ENCODE peak calls at places on chromosomes 5 and 9, in four cellular contexts. One of them, this sample, is unnamed.

GRCh38 chr5:40441733-40442132 is 238.0 kb upstream of the PTGER4 start:
- DNase-seq in Calu3: peak; percentile 4
- DNase-seq in T1000: no peak
- DNase-seq in stimulated activated CD4-positive, alpha-beta T cell treated with anti-CD3 and anti-CD28 coated beads, Interleukin-12 subunit alpha, Interleukin-12 subunit beta, amount 100 ng/mL, for 4 hours: peak; percentile 31
- DNase-seq in this sample: no peak

GRCh38 chr9:134996591-134997530 is 79.1 kb upstream of the FCN1 start:
- DNase-seq in stimulated activated CD4-positive, alpha-beta T cell treated with anti-CD3 and anti-CD28 coated beads, Interleukin-12 subunit alpha, Interleukin-12 subunit beta, amount 100 ng/mL, for 4 hours: no peak
- DNase-seq in T1000: no peak
- DNase-seq in Calu3: no peak
- DNase-seq in this sample: no peak

GRCh38 chr5:143341807-143342570 is 61.5 kb downstream of the NR3C1 start:
- DNase-seq in stimulated activated CD4-positive, alpha-beta T cell treated with anti-CD3 and anti-CD28 coated beads, Interleukin-12 subunit alpha, Interleukin-12 subunit beta, amount 100 ng/mL, for 4 hours: no peak
- DNase-seq in Calu3: no peak
- DNase-seq in T1000: no peak
- DNase-seq in this sample: no peak

GRCh38 chr5:56262269-56262668 is 29.1 kb upstream of the ANKRD55 start:
- DNase-seq in Calu3: no peak
- DNase-seq in T1000: no peak
- DNase-seq in stimulated activated CD4-positive, alpha-beta T cell treated with anti-CD3 and anti-CD28 coated beads, Interleukin-12 subunit alpha, Interleukin-12 subunit beta, amount 100 ng/mL, for 4 hours: no peak
- DNase-seq in this sample: peak; percentile 3

GRCh38 chr5:118366429-118366828 is 621.9 kb downstream of the DTWD2 start:
- DNase-seq in Calu3: no peak
- DNase-seq in T1000: no peak
- DNase-seq in stimulated activated CD4-positive, alpha-beta T cell treated with anti-CD3 and anti-CD28 coated beads, Interleukin-12 subunit alpha, Interleukin-12 subunit beta, amount 100 ng/mL, for 4 hours: no peak
- DNase-seq in this sample: no peak

GRCh38 chr5:145922059-145922458 is 14.3 kb upstream of the SH3RF2 start:
- DNase-seq in stimulated activated CD4-positive, alpha-beta T cell treated with anti-CD3 and anti-CD28 coated beads, Interleukin-12 subunit alpha, Interleukin-12 subunit beta, amount 100 ng/mL, for 4 hours: no peak
- DNase-seq in T1000: no peak
- DNase-seq in Calu3: no peak
- DNase-seq in this sample: no peak

GRCh38 chr9:101027733-101028345 is 688 bp upstream of the PLPPR1 start:
- DNase-seq in Calu3: no peak
- DNase-seq in T1000: no peak
- DNase-seq in stimulated activated CD4-positive, alpha-beta T cell treated with anti-CD3 and anti-CD28 coated beads, Interleukin-12 subunit alpha, Interleukin-12 subunit beta, amount 100 ng/mL, for 4 hours: no peak
- DNase-seq in this sample: no peak

GRCh38 chr5:501833-502184 is 22.4 kb downstream of the SLC9A3 start:
- DNase-seq in Calu3: no peak
- DNase-seq in T1000: no peak
- DNase-seq in stimulated activated CD4-positive, alpha-beta T cell treated with anti-CD3 and anti-CD28 coated beads, Interleukin-12 subunit alpha, Interleukin-12 subunit beta, amount 100 ng/mL, for 4 hours: no peak
- DNase-seq in this sample: no peak

GRCh38 chr9:69768716-69769115 is 8.9 kb upstream of the PTAR1 start:
- DNase-seq in Calu3: no peak
- DNase-seq in stimulated activated CD4-positive, alpha-beta T cell treated with anti-CD3 and anti-CD28 coated beads, Interleukin-12 subunit alpha, Interleukin-12 subunit beta, amount 100 ng/mL, for 4 hours: no peak
- DNase-seq in T1000: no peak
- DNase-seq in this sample: no peak

GRCh38 chr5:56310711-56311204 is 77.6 kb upstream of the ANKRD55 start:
- DNase-seq in Calu3: no peak
- DNase-seq in T1000: no peak
- DNase-seq in stimulated activated CD4-positive, alpha-beta T cell treated with anti-CD3 and anti-CD28 coated beads, Interleukin-12 subunit alpha, Interleukin-12 subunit beta, amount 100 ng/mL, for 4 hours: no peak
- DNase-seq in this sample: no peak

GRCh38 chr9:18979367-18979766 is 53.6 kb downstream of the SAXO1 start:
- DNase-seq in stimulated activated CD4-positive, alpha-beta T cell treated with anti-CD3 and anti-CD28 coated beads, Interleukin-12 subunit alpha, Interleukin-12 subunit beta, amount 100 ng/mL, for 4 hours: no peak
- DNase-seq in T1000: no peak
- DNase-seq in Calu3: no peak
- DNase-seq in this sample: no peak